ENCODE peak calls at places on chromosome 15, in four cellular contexts. K is transverse colon, O is adrenal gland, U is body of pancreas. A is an unnamed sample. For H3K4me1, the result is how much of the 10 kb centered on the place peaks cover.

GRCh38 chr15:47717036-47717611 is at the start of gene SEMA6D:
- DNase-seq in K (peak), O (peak), U (peak), A (peak)

GRCh38 chr15:69031013-69032001 is 16.8 kb downstream of the NOX5 start:
- DNase-seq in K (peak), O (peak), U (peak), A (no peak)

GRCh38 chr15:53716909-53717878 is 42.3 kb downstream of the WDR72 start:
- DNase-seq in K (no peak), O (no peak), U (no peak), A (peak)

GRCh38 chr15:50182233-50183013 is 427 bp downstream of the SLC27A2 start:
- DNase-seq in K (peak), O (peak), U (peak), A (no peak)

GRCh38 chr15:65530318-65531111 is at the start of gene HACD3:
- DNase-seq in K (peak), O (peak), U (peak), A (peak)

GRCh38 chr15:80999623-81000036 is 1.1 kb upstream of the TLNRD1 start:
- DNase-seq in K (peak), O (no peak), U (peak), A (no peak)

GRCh38 chr15:99476413-99477222 is 89.2 kb upstream of the MEF2A start:
- DNase-seq in K (peak), O (peak), U (peak), A (peak)

GRCh38 chr15:85024509-85025336 is 43.1 kb downstream of the PDE8A start:
- DNase-seq in K (no peak), O (peak), U (no peak), A (no peak)

GRCh38 chr15:65278480-65278879 is 8.2 kb downstream of the PARP16 start:
- DNase-seq in K (no peak), O (no peak), U (no peak), A (no peak)

GRCh38 chr15:43893956-43894355 is 67.2 kb downstream of the WDR76 start:
- DNase-seq in K (no peak), O (peak), U (peak), A (no peak)

GRCh38 chr15:25600751-25601150 is 161.9 kb upstream of the UBE3A start:
- DNase-seq in K (no peak), O (no peak), U (no peak), A (no peak)

GRCh38 chr15:51576911-51577500 is 45.6 kb downstream of the DMXL2 start:
- DNase-seq in K (no peak), O (no peak), U (no peak), A (no peak)

GRCh38 chr15:89514596-89515406 is 18.4 kb upstream of the RHCG start:
- DNase-seq in K (no peak), O (no peak), U (no peak), A (no peak)

GRCh38 chr15:43433160-43433559 is 59.8 kb downstream of the TP53BP1 start:
- DNase-seq in K (no peak), O (no peak), U (no peak), A (no peak)

GRCh38 chr15:92393287-92393993 is at the start of gene ST8SIA2:
- DNase-seq in K (no peak), O (no peak), U (no peak), A (no peak)

GRCh38 chr15:59074607-59075006 is 30.3 kb upstream of the CCNB2 start:
- DNase-seq in K (no peak), O (no peak), U (no peak), A (no peak)

GRCh38 chr15:57703387-57703786 is 3.1 kb upstream of the POLR2M start:
- DNase-seq in K (no peak), O (no peak), U (no peak), A (peak)

GRCh38 chr15:58505581-58505980 is 73.8 kb downstream of the LIPC start:
- DNase-seq in K (no peak), O (no peak), U (no peak), A (no peak)

GRCh38 chr15:66154581-66154980 is 99.0 kb downstream of the MEGF11 start:
- DNase-seq in K (no peak), O (no peak), U (no peak), A (no peak)

GRCh38 chr15:80093854-80094418 is 34.5 kb downstream of the ZFAND6 start:
- DNase-seq in K (peak), O (peak), U (peak), A (no peak)

GRCh38 chr15:63601727-63602185 is 4.6 kb downstream of the FBXL22 start:
- DNase-seq in K (peak), O (no peak), U (peak), A (no peak)

GRCh38 chr15:51203797-51204196 is 109.1 kb upstream of the TNFAIP8L3 start:
- DNase-seq in K (no peak), O (no peak), U (no peak), A (no peak)

GRCh38 chr15:63439536-63440264 is 58.1 kb upstream of the CA12 start:
- DNase-seq in K (no peak), O (no peak), U (no peak), A (no peak)

GRCh38 chr15:32952901-32953889 is 235.4 kb downstream of the GREM1 start:
- DNase-seq in K (no peak), O (no peak), U (no peak), A (peak)

GRCh38 chr15:32956006-32956405 is 238.2 kb downstream of the GREM1 start:
- DNase-seq in K (no peak), O (no peak), U (peak), A (peak)

GRCh38 chr15:32952062-32952461 is 234.3 kb downstream of the GREM1 start:
- DNase-seq in K (no peak), O (no peak), U (no peak), A (no peak)

GRCh38 chr15:32959077-32959476 is 235.4 kb downstream of the FMN1 start:
- DNase-seq in K (no peak), O (no peak), U (no peak), A (peak)

DNA sequence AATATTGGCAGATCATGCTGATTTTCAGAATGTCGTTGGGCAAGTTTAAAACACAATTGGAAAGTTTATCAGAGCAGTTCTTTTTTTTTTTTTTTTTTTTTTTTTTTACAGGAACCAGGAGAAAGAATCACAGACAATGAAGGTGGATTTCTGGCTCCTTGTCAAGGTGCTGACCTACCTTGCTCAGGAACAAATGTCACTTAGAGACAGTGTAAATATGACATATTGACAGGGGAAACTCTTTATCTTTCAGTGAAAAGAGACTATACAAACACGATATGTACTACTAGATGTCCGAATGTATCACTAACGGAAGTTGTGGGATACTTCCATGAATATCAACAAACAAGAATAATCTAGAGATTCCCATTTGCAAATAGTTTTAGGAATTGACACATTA is 237.3 kb downstream of the FMN1 start:
- DNase-seq in K (no peak), O (no peak), U (no peak), A (no peak)
- H3K4me3 ChIP-seq in K (no peak), O (no peak), U (no peak), A (no peak)

GRCh38 chr15:75653347-75653913 is 5.7 kb downstream of the SNX33 start:
- DNase-seq in K (no peak), O (no peak), U (no peak), A (no peak)
- H3K4me1 ChIP-seq in K (half or more), O (half or more), U (half or more), A (under half)

GRCh38 chr15:101765772-101766456 is 37.4 kb upstream of the OR4F6 start:
- DNase-seq in K (no peak), O (no peak), U (no peak), A (no peak)
- H3K4me3 ChIP-seq in K (no peak), O (no peak), U (no peak), A (no peak)

DNA sequence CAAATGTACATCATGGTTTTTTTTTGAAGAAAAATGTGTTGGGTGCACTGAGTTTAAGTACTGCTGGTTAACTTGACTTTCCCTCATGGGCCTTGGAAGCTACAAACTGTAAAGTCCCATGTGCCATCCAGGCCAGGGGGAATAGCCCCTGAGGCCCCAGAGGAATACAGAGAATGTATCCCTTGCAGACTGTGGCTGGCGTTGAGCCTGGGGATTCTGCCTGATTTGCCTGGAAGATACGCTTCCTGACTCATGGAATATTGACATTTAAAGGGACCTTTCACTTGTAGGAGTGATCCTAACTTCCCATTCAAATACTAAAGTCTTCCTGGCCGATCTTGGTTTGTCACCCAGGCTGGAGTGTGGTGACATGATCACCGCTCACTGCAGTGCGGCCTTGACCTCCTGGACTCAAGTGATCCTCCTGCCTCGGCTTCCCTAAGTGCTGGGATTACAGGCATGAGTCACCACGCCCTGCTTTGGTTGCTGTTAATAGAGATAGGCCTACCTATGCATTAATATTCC is 42.0 kb downstream of the ADAMTSL3 start:
- DNase-seq in K (no peak), O (no peak), U (no peak), A (peak)
- H3K4me1 ChIP-seq in K (under half), O (under half), U (under half), A (under half)

GRCh38 chr15:40421246-40422157 is 15.9 kb downstream of the IVD start:
- DNase-seq in K (peak), O (peak), U (peak), A (peak)
- H3K4me3 ChIP-seq in K (peak), O (no peak), U (no peak), A (no peak)

GRCh38 chr15:31336943-31337295 is 10.3 kb downstream of the KLF13 start:
- DNase-seq in K (no peak), O (no peak), U (no peak), A (no peak)
- H3K4me1 ChIP-seq in K (half or more), O (half or more), U (half or more), A (under half)

DNA sequence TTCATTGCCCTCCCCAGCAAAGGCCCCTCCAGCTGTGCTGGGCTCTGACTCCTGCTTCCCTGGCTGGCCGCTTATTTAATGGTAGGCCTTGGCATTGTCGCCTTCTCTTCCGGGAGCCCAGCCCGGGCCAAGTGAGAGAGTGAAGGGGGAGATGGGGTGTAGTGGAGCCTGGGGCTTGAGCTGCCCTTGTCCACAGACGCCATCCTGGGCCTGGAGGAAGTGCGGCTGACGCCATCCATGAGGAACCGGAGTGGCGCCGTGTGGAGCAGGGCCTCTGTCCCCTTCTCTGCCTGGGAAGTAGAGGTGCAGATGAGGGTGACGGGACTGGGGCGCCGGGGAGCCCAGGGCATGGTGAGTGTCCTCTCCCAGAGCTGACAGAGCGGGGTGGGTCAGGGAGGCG is 3.3 kb downstream of the LMAN1L start:
- DNase-seq in K (no peak), O (peak), U (no peak), A (no peak)
- H3K4me3 ChIP-seq in K (no peak), O (no peak), U (no peak), A (no peak)

GRCh38 chr15:61503383-61503969 is 274.4 kb upstream of the RORA start:
- DNase-seq in K (no peak), O (no peak), U (no peak), A (no peak)
- H3K4me1 ChIP-seq in K (under half), O (under half), U (under half), A (under half)